ENCODE peak calls at places on chromosomes 12 and 14, in nine cellular contexts. One of them, this sample, is unnamed.

GRCh38 chr12:115351513-115352077 is 667.6 kb upstream of the TBX3 start:
- DNase-seq in AG09309: no peak
- DNase-seq in astrocyte: no peak
- DNase-seq in BJ: no peak
- DNase-seq in cardiac muscle cell: no peak
- DNase-seq in upper lobe of right lung: no peak
- DNase-seq in GM23338: no peak
- DNase-seq in ovary: no peak
- DNase-seq in AG04449: no peak
- DNase-seq in this sample: peak

GRCh38 chr12:11545438-11546330 is 103.8 kb upstream of the ETV6 start:
- DNase-seq in AG09309: no peak
- DNase-seq in astrocyte: no peak
- DNase-seq in BJ: no peak
- DNase-seq in cardiac muscle cell: peak
- DNase-seq in upper lobe of right lung: no peak
- DNase-seq in GM23338: peak
- DNase-seq in ovary: no peak
- DNase-seq in AG04449: no peak
- DNase-seq in this sample: no peak

GRCh38 chr12:118033331-118033730 is 16.8 kb downstream of the RFC5 start:
- DNase-seq in AG09309: no peak
- DNase-seq in astrocyte: no peak
- DNase-seq in BJ: no peak
- DNase-seq in cardiac muscle cell: no peak
- DNase-seq in upper lobe of right lung: no peak
- DNase-seq in GM23338: no peak
- DNase-seq in ovary: no peak
- DNase-seq in AG04449: no peak
- DNase-seq in this sample: no peak

GRCh38 chr12:20127401-20127800 is 240.9 kb upstream of the PDE3A start:
- DNase-seq in AG09309: no peak
- DNase-seq in astrocyte: no peak
- DNase-seq in BJ: no peak
- DNase-seq in cardiac muscle cell: no peak
- DNase-seq in upper lobe of right lung: no peak
- DNase-seq in GM23338: no peak
- DNase-seq in ovary: no peak
- DNase-seq in AG04449: no peak
- DNase-seq in this sample: peak

GRCh38 chr14:65193891-65194290 is 91.6 kb upstream of the MAX start:
- DNase-seq in AG09309: no peak
- DNase-seq in astrocyte: no peak
- DNase-seq in BJ: no peak
- DNase-seq in cardiac muscle cell: no peak
- DNase-seq in upper lobe of right lung: no peak
- DNase-seq in GM23338: no peak
- DNase-seq in ovary: no peak
- DNase-seq in AG04449: no peak
- DNase-seq in this sample: no peak

GRCh38 chr12:111434680-111435338 is 29.1 kb downstream of the SH2B3 start:
- DNase-seq in AG09309: no peak
- DNase-seq in astrocyte: peak
- DNase-seq in BJ: no peak
- DNase-seq in cardiac muscle cell: no peak
- DNase-seq in upper lobe of right lung: no peak
- DNase-seq in GM23338: peak
- DNase-seq in ovary: peak
- DNase-seq in AG04449: no peak
- DNase-seq in this sample: peak

GRCh38 chr12:19130224-19131019 is 889 bp downstream of the PLEKHA5 start:
- DNase-seq in AG09309: no peak
- DNase-seq in astrocyte: peak
- DNase-seq in BJ: no peak
- DNase-seq in cardiac muscle cell: peak
- DNase-seq in upper lobe of right lung: peak
- DNase-seq in GM23338: peak
- DNase-seq in ovary: peak
- DNase-seq in AG04449: no peak
- DNase-seq in this sample: peak

GRCh38 chr12:12387521-12387920 is 30.6 kb downstream of the BORCS5 start:
- DNase-seq in AG09309: peak
- DNase-seq in astrocyte: peak
- DNase-seq in BJ: no peak
- DNase-seq in cardiac muscle cell: no peak
- DNase-seq in upper lobe of right lung: no peak
- DNase-seq in GM23338: no peak
- DNase-seq in ovary: no peak
- DNase-seq in AG04449: no peak
- DNase-seq in this sample: peak

GRCh38 chr12:19369691-19370148 is 69.6 kb upstream of the AEBP2 start:
- DNase-seq in AG09309: peak
- DNase-seq in astrocyte: no peak
- DNase-seq in BJ: peak
- DNase-seq in cardiac muscle cell: no peak
- DNase-seq in upper lobe of right lung: peak
- DNase-seq in GM23338: no peak
- DNase-seq in ovary: no peak
- DNase-seq in AG04449: no peak
- DNase-seq in this sample: peak

GRCh38 chr12:113655919-113656318 is 184.2 kb upstream of the LHX5 start:
- DNase-seq in AG09309: no peak
- DNase-seq in astrocyte: no peak
- DNase-seq in BJ: no peak
- DNase-seq in cardiac muscle cell: no peak
- DNase-seq in upper lobe of right lung: no peak
- DNase-seq in GM23338: no peak
- DNase-seq in ovary: no peak
- DNase-seq in AG04449: no peak
- DNase-seq in this sample: no peak

GRCh38 chr12:104656921-104657320 is 200.2 kb downstream of the CHST11 start:
- DNase-seq in AG09309: peak
- DNase-seq in astrocyte: no peak
- DNase-seq in BJ: no peak
- DNase-seq in cardiac muscle cell: no peak
- DNase-seq in upper lobe of right lung: no peak
- DNase-seq in GM23338: no peak
- DNase-seq in ovary: no peak
- DNase-seq in AG04449: no peak
- DNase-seq in this sample: peak

DNA sequence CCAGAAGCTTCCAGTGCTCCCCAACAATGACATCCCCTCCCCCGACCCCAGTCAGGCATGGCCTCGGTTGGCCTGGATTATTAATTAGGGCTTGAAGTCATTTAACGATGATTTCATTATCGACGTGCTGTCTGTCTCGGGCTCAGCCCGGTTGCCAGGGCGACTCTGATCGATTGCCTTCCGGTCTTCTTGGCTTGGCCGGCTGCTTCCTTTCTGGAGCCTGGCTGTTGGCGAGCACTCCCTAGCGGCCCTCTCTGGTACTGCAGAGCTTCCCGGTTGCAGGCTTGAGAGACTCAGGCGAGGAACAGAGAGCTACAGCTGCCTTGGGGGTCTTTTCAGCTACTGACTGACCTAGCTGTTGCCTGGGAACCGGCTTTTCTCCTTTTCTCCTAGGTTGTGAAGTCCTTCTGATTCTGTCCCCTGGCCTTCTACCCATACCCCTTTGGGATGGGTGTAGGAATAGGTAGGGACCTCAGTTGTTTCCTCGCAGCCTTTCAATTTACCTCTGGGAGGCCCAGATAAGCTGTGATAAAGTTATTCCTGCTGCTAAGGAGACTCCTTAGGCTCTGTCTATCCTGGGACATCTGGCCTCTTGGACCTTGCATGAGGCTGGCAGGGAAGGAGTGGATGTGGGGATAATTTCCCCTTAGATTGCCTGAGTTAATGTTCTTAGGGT is 5.5 kb upstream of the CISTR start:
- DNase-seq in AG09309: no peak
- DNase-seq in astrocyte: peak
- DNase-seq in BJ: no peak
- DNase-seq in cardiac muscle cell: peak
- DNase-seq in upper lobe of right lung: peak
- DNase-seq in GM23338: peak
- DNase-seq in ovary: peak
- DNase-seq in AG04449: no peak
- DNase-seq in this sample: peak
- H3K4me3 ChIP-seq in AG09309: no peak
- H3K4me3 ChIP-seq in astrocyte: no peak
- H3K4me3 ChIP-seq in BJ: no peak
- H3K4me3 ChIP-seq in cardiac muscle cell: no peak
- H3K4me3 ChIP-seq in upper lobe of right lung: no peak
- H3K4me3 ChIP-seq in GM23338: peak
- H3K4me3 ChIP-seq in ovary: no peak
- H3K4me3 ChIP-seq in AG04449: no peak
- H3K4me3 ChIP-seq in this sample: no peak

GRCh38 chr14:105578070-105578469 is 51.7 kb downstream of the TMEM121 start:
- DNase-seq in AG09309: no peak
- DNase-seq in astrocyte: no peak
- DNase-seq in BJ: no peak
- DNase-seq in cardiac muscle cell: no peak
- DNase-seq in upper lobe of right lung: no peak
- DNase-seq in GM23338: no peak
- DNase-seq in ovary: no peak
- DNase-seq in AG04449: no peak
- DNase-seq in this sample: no peak

GRCh38 chr14:105581551-105582341 is 55.4 kb downstream of the TMEM121 start:
- DNase-seq in AG09309: no peak
- DNase-seq in astrocyte: no peak
- DNase-seq in BJ: no peak
- DNase-seq in cardiac muscle cell: no peak
- DNase-seq in upper lobe of right lung: peak
- DNase-seq in GM23338: no peak
- DNase-seq in ovary: peak
- DNase-seq in AG04449: no peak
- DNase-seq in this sample: no peak

GRCh38 chr14:105577339-105577861 is 51.0 kb downstream of the TMEM121 start:
- DNase-seq in AG09309: no peak
- DNase-seq in astrocyte: no peak
- DNase-seq in BJ: no peak
- DNase-seq in cardiac muscle cell: no peak
- DNase-seq in upper lobe of right lung: peak
- DNase-seq in GM23338: no peak
- DNase-seq in ovary: no peak
- DNase-seq in AG04449: no peak
- DNase-seq in this sample: no peak

DNA sequence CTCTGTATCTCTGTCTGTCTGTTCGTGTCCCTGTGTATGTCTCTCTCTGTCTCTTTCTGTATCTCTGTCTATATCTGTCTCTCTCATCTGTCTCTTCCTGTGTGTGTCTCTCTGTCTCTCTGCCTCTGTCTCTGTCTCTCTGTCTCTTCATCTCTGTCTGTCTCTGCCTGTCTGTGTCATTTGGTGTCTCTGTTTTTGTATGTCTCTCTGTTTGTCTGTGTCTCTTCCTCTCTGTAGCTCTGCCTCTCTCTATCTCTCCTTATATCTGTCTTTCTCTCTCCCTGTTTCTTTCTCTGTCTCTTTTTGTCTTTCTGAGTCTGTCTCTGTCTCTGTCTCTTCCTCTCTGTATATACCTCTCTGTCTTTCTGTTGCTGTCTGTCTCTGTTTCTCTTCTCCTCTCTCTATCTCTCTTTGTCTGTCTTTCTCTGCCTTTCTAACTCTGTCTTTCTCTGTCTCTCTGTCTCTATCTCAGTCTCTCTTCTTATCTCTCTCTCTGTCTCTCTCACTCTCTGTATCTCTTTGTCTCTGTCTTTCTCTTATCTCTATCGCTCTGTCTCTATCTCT is 50.2 kb downstream of the TMEM121 start:
- DNase-seq in AG09309: no peak
- DNase-seq in astrocyte: no peak
- DNase-seq in BJ: no peak
- DNase-seq in cardiac muscle cell: no peak
- DNase-seq in upper lobe of right lung: no peak
- DNase-seq in GM23338: no peak
- DNase-seq in ovary: no peak
- DNase-seq in AG04449: no peak
- DNase-seq in this sample: no peak
- TF ChIP-seq CTCF in AG09309: no peak
- TF ChIP-seq CTCF in astrocyte: no peak
- TF ChIP-seq CTCF in BJ: no peak
- TF ChIP-seq CTCF in cardiac muscle cell: no peak
- TF ChIP-seq CTCF in upper lobe of right lung: no peak
- TF ChIP-seq CTCF in GM23338: no peak
- TF ChIP-seq CTCF in ovary: no peak
- TF ChIP-seq CTCF in AG04449: no peak
- TF ChIP-seq CTCF in this sample: no peak

GRCh38 chr12:56256326-56256960 is 1.7 kb downstream of the ANKRD52 start:
- DNase-seq in AG09309: no peak
- DNase-seq in astrocyte: peak
- DNase-seq in BJ: no peak
- DNase-seq in cardiac muscle cell: no peak
- DNase-seq in upper lobe of right lung: no peak
- DNase-seq in GM23338: peak
- DNase-seq in ovary: no peak
- DNase-seq in AG04449: no peak
- DNase-seq in this sample: peak
- H3K4me3 ChIP-seq in AG09309: peak
- H3K4me3 ChIP-seq in astrocyte: peak
- H3K4me3 ChIP-seq in BJ: peak
- H3K4me3 ChIP-seq in cardiac muscle cell: peak
- H3K4me3 ChIP-seq in upper lobe of right lung: no peak
- H3K4me3 ChIP-seq in GM23338: peak
- H3K4me3 ChIP-seq in ovary: no peak
- H3K4me3 ChIP-seq in AG04449: peak
- H3K4me3 ChIP-seq in this sample: no peak

GRCh38 chr12:48281811-48282210 is 68.9 kb downstream of the ZNF641 start:
- DNase-seq in AG09309: no peak
- DNase-seq in astrocyte: no peak
- DNase-seq in BJ: no peak
- DNase-seq in cardiac muscle cell: no peak
- DNase-seq in upper lobe of right lung: no peak
- DNase-seq in GM23338: no peak
- DNase-seq in ovary: no peak
- DNase-seq in AG04449: no peak
- DNase-seq in this sample: peak

GRCh38 chr12:48291511-48291910 is 59.2 kb downstream of the ZNF641 start:
- DNase-seq in AG09309: no peak
- DNase-seq in astrocyte: no peak
- DNase-seq in BJ: no peak
- DNase-seq in cardiac muscle cell: no peak
- DNase-seq in upper lobe of right lung: no peak
- DNase-seq in GM23338: no peak
- DNase-seq in ovary: no peak
- DNase-seq in AG04449: no peak
- DNase-seq in this sample: no peak

GRCh38 chr12:48285751-48286650 is 64.7 kb downstream of the ZNF641 start:
- DNase-seq in AG09309: no peak
- DNase-seq in astrocyte: no peak
- DNase-seq in BJ: no peak
- DNase-seq in cardiac muscle cell: no peak
- DNase-seq in upper lobe of right lung: no peak
- DNase-seq in GM23338: peak
- DNase-seq in ovary: no peak
- DNase-seq in AG04449: no peak
- DNase-seq in this sample: no peak

GRCh38 chr12:48288387-48289268 is 62.1 kb downstream of the ZNF641 start:
- DNase-seq in AG09309: no peak
- DNase-seq in astrocyte: no peak
- DNase-seq in BJ: no peak
- DNase-seq in cardiac muscle cell: no peak
- DNase-seq in upper lobe of right lung: no peak
- DNase-seq in GM23338: no peak
- DNase-seq in ovary: no peak
- DNase-seq in AG04449: no peak
- DNase-seq in this sample: no peak

GRCh38 chr12:48286665-48287064 is 64.1 kb downstream of the ZNF641 start:
- DNase-seq in AG09309: no peak
- DNase-seq in astrocyte: no peak
- DNase-seq in BJ: no peak
- DNase-seq in cardiac muscle cell: peak
- DNase-seq in upper lobe of right lung: no peak
- DNase-seq in GM23338: peak
- DNase-seq in ovary: no peak
- DNase-seq in AG04449: no peak
- DNase-seq in this sample: peak
- TF ChIP-seq CTCF in AG09309: peak
- TF ChIP-seq CTCF in astrocyte: peak
- TF ChIP-seq CTCF in BJ: peak
- TF ChIP-seq CTCF in cardiac muscle cell: peak
- TF ChIP-seq CTCF in upper lobe of right lung: peak
- TF ChIP-seq CTCF in GM23338: peak
- TF ChIP-seq CTCF in ovary: no peak
- TF ChIP-seq CTCF in AG04449: peak
- TF ChIP-seq CTCF in this sample: peak

This sample was measured in choroid plexus epithelial cell.